ENCODE peak calls at places on chromosomes 5 and 9, in four cellular contexts. H, F, L and Z are unnamed samples.

GRCh38 chr5:72478684-72479083 is 28.5 kb downstream of the ZNF366 start:
- DNase-seq in H (no peak), F (peak), L (no peak), Z (no peak)

GRCh38 chr9:4296217-4296616 is 3.7 kb downstream of the GLIS3 start:
- DNase-seq in H (no peak), F (no peak), L (no peak), Z (no peak)

GRCh38 chr9:108776920-108777650 is 78.7 kb downstream of the ACTL7B start:
- DNase-seq in H (peak), F (peak), L (peak), Z (peak)

GRCh38 chr5:172284275-172284971 is 859 bp upstream of the UBTD2 start:
- DNase-seq in H (no peak), F (peak), L (no peak), Z (peak)

GRCh38 chr5:139275536-139276297 is 17.8 kb upstream of the MATR3 start:
- DNase-seq in H (no peak), F (no peak), L (no peak), Z (no peak)

GRCh38 chr5:37308796-37309195 is 59.6 kb upstream of the CPLANE1 start:
- DNase-seq in H (no peak), F (no peak), L (no peak), Z (peak)

GRCh38 chr9:130882696-130883225 is 13.9 kb downstream of the QRFP start:
- DNase-seq in H (no peak), F (no peak), L (no peak), Z (no peak)

GRCh38 chr9:130451004-130451390 is 6.2 kb downstream of the ASS1 start:
- DNase-seq in H (no peak), F (peak), L (no peak), Z (no peak)

GRCh38 chr5:171533153-171533552 is 113.7 kb downstream of the FGF18 start:
- DNase-seq in H (no peak), F (no peak), L (no peak), Z (no peak)

GRCh38 chr5:177426566-177427210 is at the start of gene GRK6:
- DNase-seq in H (no peak), F (no peak), L (no peak), Z (peak)

GRCh38 chr9:109582386-109582785 is 84.3 kb upstream of the PTPN3 start:
- DNase-seq in H (no peak), F (peak), L (no peak), Z (no peak)

GRCh38 chr5:5353681-5354080 is 68.8 kb upstream of the ICE1 start:
- DNase-seq in H (no peak), F (no peak), L (no peak), Z (no peak)

GRCh38 chr5:153827407-153827806 is 211.3 kb downstream of the FAM114A2 start:
- DNase-seq in H (no peak), F (no peak), L (no peak), Z (peak)

GRCh38 chr5:137310051-137310730 is 188.9 kb downstream of the SPOCK1 start:
- DNase-seq in H (no peak), F (peak), L (no peak), Z (peak)

GRCh38 chr5:141328231-141328630 is 2.1 kb upstream of the PCDHGA1 start:
- DNase-seq in H (no peak), F (peak), L (no peak), Z (no peak)

GRCh38 chr9:128103589-128103962 is 24.0 kb downstream of the PTGES2 start:
- DNase-seq in H (no peak), F (no peak), L (no peak), Z (no peak)

GRCh38 chr5:72108200-72109050 is 1.1 kb downstream of the MAP1B start:
- DNase-seq in H (peak), F (peak), L (peak), Z (peak)

GRCh38 chr9:36560813-36561212 is 11.9 kb upstream of the MELK start:
- DNase-seq in H (no peak), F (no peak), L (no peak), Z (peak)

GRCh38 chr5:156779436-156779835 is 70.7 kb upstream of the PPP1R2B start:
- DNase-seq in H (no peak), F (no peak), L (no peak), Z (no peak)

GRCh38 chr5:178589180-178590140 is 733 bp downstream of the COL23A1 start:
- DNase-seq in H (no peak), F (no peak), L (peak), Z (peak)

GRCh38 chr5:39835371-39835770 is 410.6 kb upstream of the DAB2 start:
- DNase-seq in H (no peak), F (peak), L (no peak), Z (no peak)

GRCh38 chr5:2299388-2300220 is 416.9 kb upstream of the IRX4 start:
- DNase-seq in H (no peak), F (no peak), L (no peak), Z (no peak)

GRCh38 chr9:81737871-81738507 is 48.6 kb upstream of the TLE1 start:
- DNase-seq in H (peak), F (peak), L (no peak), Z (peak)

GRCh38 chr5:64869419-64869818 is 100.7 kb downstream of the CWC27 start:
- DNase-seq in H (no peak), F (peak), L (no peak), Z (peak)

GRCh38 chr5:20050262-20050661 is 62.3 kb upstream of the CDH18 start:
- DNase-seq in H (no peak), F (no peak), L (no peak), Z (peak)

GRCh38 chr9:70475211-70475610 is 60.8 kb upstream of the KLF9 start:
- DNase-seq in H (no peak), F (no peak), L (no peak), Z (no peak)

GRCh38 chr9:93686880-93687236 is 110.5 kb downstream of the PHF2 start:
- DNase-seq in H (no peak), F (no peak), L (no peak), Z (no peak)

GRCh38 chr9:131476777-131477345 is 25.9 kb upstream of the POMT1 start:
- DNase-seq in H (no peak), F (no peak), L (no peak), Z (no peak)

GRCh38 chr5:75265731-75266130 is 29.1 kb upstream of the ANKRD31 start:
- DNase-seq in H (peak), F (peak), L (no peak), Z (peak)

GRCh38 chr5:174535691-174536090 is 188.7 kb upstream of the MSX2 start:
- DNase-seq in H (no peak), F (peak), L (no peak), Z (peak)

GRCh38 chr9:112443200-112443599 is 43.4 kb upstream of the KIAA1958 start:
- DNase-seq in H (peak), F (peak), L (no peak), Z (peak)

GRCh38 chr9:122383992-122384461 is 13.2 kb downstream of the PTGS1 start:
- DNase-seq in H (no peak), F (peak), L (no peak), Z (peak)

GRCh38 chr5:59709833-59710232 is 183.7 kb downstream of the PDE4D start:
- DNase-seq in H (no peak), F (peak), L (no peak), Z (peak)

GRCh38 chr9:115593587-115594091 is 475.7 kb upstream of the TNC start:
- DNase-seq in H (peak), F (peak), L (peak), Z (peak)

GRCh38 chr5:37774912-37775483 is 64.8 kb downstream of the GDNF start:
- DNase-seq in H (peak), F (peak), L (no peak), Z (peak)

GRCh38 chr9:304519-305185 is 90.0 kb downstream of the DOCK8 start:
- DNase-seq in H (no peak), F (no peak), L (no peak), Z (no peak)